ENCODE peak calls at places on chromosomes 6 and 20, in four cellular contexts. B is activated T-cell treated with anti-CD3 and anti-CD28 coated beads, Interleukin-2, amount 50 U/mL, for 72 hours; Z is GM13977; W is breast epithelium. R is an unnamed sample.

GRCh38 chr20:50297498-50298348 is 107.1 kb downstream of the CEBPB start:
- DNase-seq in Z (no peak), W (no peak), B (no peak), R (no peak)

GRCh38 chr20:48630342-48631075 is 197.3 kb downstream of the PREX1 start:
- DNase-seq in W (no peak), B (no peak), Z (no peak), R (no peak)

GRCh38 chr6:139250296-139251274 is 41.2 kb downstream of the TXLNB start:
- DNase-seq in W (no peak), Z (peak; percentile 66), B (peak; percentile 65), R (peak; percentile 33)

GRCh38 chr20:19973920-19974620 is 43.1 kb upstream of the NAA20 start:
- DNase-seq in B (no peak), W (peak; percentile 83), Z (no peak), R (no peak)

GRCh38 chr6:27375613-27376079 is 12.9 kb upstream of the ZNF391 start:
- DNase-seq in Z (no peak), W (no peak), B (peak; percentile 6), R (no peak)

GRCh38 chr6:148999501-148999900 is 252.7 kb downstream of the UST start:
- DNase-seq in W (no peak), Z (no peak), B (no peak), R (no peak)

GRCh38 chr6:137978252-137978896 is 111.3 kb downstream of the TNFAIP3 start:
- DNase-seq in B (peak; percentile 60), Z (peak; percentile 25), W (no peak), R (peak; percentile 24)

GRCh38 chr6:27238010-27238983 is 9.2 kb upstream of the PRSS16 start:
- DNase-seq in B (peak; percentile 15), W (no peak), Z (no peak), R (no peak)

GRCh38 chr6:158376650-158377081 is 64.4 kb downstream of the TULP4 start:
- DNase-seq in W (no peak), B (no peak), Z (no peak), R (no peak)

GRCh38 chr6:45791181-45791580 is 224.5 kb downstream of the CLIC5 start:
- DNase-seq in Z (no peak), B (no peak), W (no peak), R (no peak)

GRCh38 chr6:148867851-148868250 is 121.0 kb downstream of the UST start:
- DNase-seq in Z (no peak), B (peak; percentile 24), W (no peak), R (no peak)

GRCh38 chr6:12474167-12475140 is 184.3 kb downstream of the EDN1 start:
- DNase-seq in Z (no peak), B (no peak), W (no peak), R (no peak)

GRCh38 chr6:110552076-110552475 is 75.7 kb upstream of the SLC22A16 start:
- DNase-seq in W (no peak), B (no peak), Z (no peak), R (no peak)

GRCh38 chr20:29300579-29301551 is 1956.6 kb upstream of the DEFB115 start:
- DNase-seq in B (no peak), W (no peak), Z (no peak), R (no peak)

GRCh38 chr6:168627798-168628551 is 187.0 kb downstream of the SMOC2 start:
- DNase-seq in B (no peak), W (no peak), Z (no peak), R (no peak)

GRCh38 chr20:18428490-18429173 is 38.2 kb downstream of the DZANK1 start:
- DNase-seq in B (no peak), W (no peak), Z (no peak), R (no peak)

GRCh38 chr20:44014807-44015732 is 100.4 kb downstream of the TOX2 start:
- DNase-seq in W (no peak), B (no peak), Z (no peak), R (no peak)